ENCODE peak calls at places on chromosomes 11 and 22, in five cellular contexts. T is dorsolateral prefrontal cortex, W is fibroblast of mammary gland, A is fibroblast of lung, F is mucosa of gallbladder. X is an unnamed sample.

GRCh38 chr22:19058713-19059451 is 63.3 kb downstream of the DGCR2 start:
- DNase-seq in T (no peak), W (no peak), A (no peak), F (no peak), X (no peak)

GRCh38 chr11:45568031-45568430 is 97.4 kb downstream of the CHST1 start:
- DNase-seq in T (no peak), W (no peak), A (no peak), F (no peak), X (no peak)

GRCh38 chr22:33337524-33337923 is 279.3 kb upstream of the SYN3 start:
- DNase-seq in T (no peak), W (no peak), A (no peak), F (peak; percentile 85), X (no peak)

GRCh38 chr11:33930317-33931021 is 38.6 kb upstream of the LMO2 start:
- DNase-seq in T (no peak), W (peak; percentile 71), A (peak; percentile 72), F (no peak), X (no peak)

GRCh38 chr11:118947091-118947490 is 9.0 kb upstream of the UPK2 start:
- DNase-seq in T (no peak), W (no peak), A (no peak), F (no peak), X (no peak)

GRCh38 chr11:39910087-39910486 is 1549.4 kb downstream of the LRRC4C start:
- DNase-seq in T (no peak), W (no peak), A (no peak), F (no peak), X (no peak)

GRCh38 chr22:24117942-24118341 is 63.3 kb upstream of the SUSD2 start:
- DNase-seq in T (no peak), W (no peak), A (no peak), F (no peak), X (no peak)

GRCh38 chr11:126355926-126356897 is 726 bp downstream of the ST3GAL4 start:
- DNase-seq in T (peak; percentile 84), W (peak; percentile 33), A (no peak), F (no peak), X (no peak)

GRCh38 chr11:1827095-1827797 is 7.5 kb upstream of the SYT8 start:
- DNase-seq in T (peak; percentile 85), W (peak; percentile 28), A (peak; percentile 74), F (peak; percentile 86), X (no peak)

GRCh38 chr22:24952837-24953293 is 349 bp downstream of the KIAA1671 start:
- DNase-seq in T (peak; percentile 67), W (peak; percentile 28), A (peak; percentile 47), F (no peak), X (no peak)

GRCh38 chr11:86740628-86741488 is 59.5 kb upstream of the PRSS23 start:
- DNase-seq in T (peak; percentile 64), W (peak; percentile 97), A (peak; percentile 98), F (peak; percentile 69), X (no peak)

GRCh38 chr11:119352857-119353260 is 6.4 kb upstream of the MFRP start:
- DNase-seq in T (no peak), W (no peak), A (peak; percentile 31), F (peak; percentile 68), X (no peak)

GRCh38 chr11:77361184-77361583 is 59.7 kb upstream of the GDPD4 start:
- DNase-seq in T (no peak), W (peak; percentile 14), A (no peak), F (no peak), X (no peak)

GRCh38 chr11:10076458-10077141 is 217.4 kb downstream of the SBF2 start:
- DNase-seq in T (no peak), W (peak; percentile 44), A (peak; percentile 73), F (peak; percentile 40), X (peak; percentile 15)

GRCh38 chr22:50676661-50677492 is 4.3 kb downstream of the SHANK3 start:
- DNase-seq in T (peak; percentile 29), W (no peak), A (no peak), F (no peak), X (no peak)

GRCh38 chr11:74611369-74611861 is 19.0 kb downstream of the POLD3 start:
- DNase-seq in T (no peak), W (peak; percentile 82), A (peak; percentile 79), F (no peak), X (no peak)

GRCh38 chr11:116513894-116514293 is 258.9 kb downstream of the BUD13 start:
- DNase-seq in T (no peak), W (peak; percentile 46), A (peak; percentile 3), F (peak; percentile 45), X (no peak)

GRCh38 chr22:36340621-36341020 is 47.1 kb downstream of the MYH9 start:
- DNase-seq in T (no peak), W (no peak), A (no peak), F (no peak), X (no peak)

X was measured in naive B cell.